ENCODE peak calls at places on chromosome 19, in ten cellular contexts. L, P, T, V, R, E, J, X, O and G are unnamed samples.

GRCh38 chr19:42132851-42133528 is 744 bp upstream of the POU2F2 start:
- DNase-seq in T (no peak), P (peak; percentile 43), X (peak; percentile 71), L (peak; percentile 39), E (peak; percentile 51), R (peak; percentile 83), V (peak; percentile 91), J (peak; percentile 27), O (peak; percentile 69), G (peak; percentile 39)

GRCh38 chr19:30304540-30304939 is 67.6 kb upstream of the ZNF536 start:
- DNase-seq in O (no peak), P (no peak), T (no peak), V (no peak), J (no peak), L (no peak), X (no peak), E (no peak), R (no peak), G (no peak)

GRCh38 chr19:43681826-43682225 is 11.9 kb upstream of the PLAUR start:
- DNase-seq in P (no peak), X (no peak), R (no peak), O (no peak), L (no peak), V (no peak), E (no peak), T (no peak), J (no peak), G (no peak)

GRCh38 chr19:5680083-5680436 is 256 bp downstream of the MICOS13 start:
- DNase-seq in T (peak; percentile 18), E (peak; percentile 39), P (no peak), J (no peak), O (no peak), L (peak; percentile 40), R (no peak), V (peak; percentile 22), X (no peak), G (no peak)

GRCh38 chr19:7670150-7670784 is 1.4 kb downstream of the RETN start:
- DNase-seq in X (no peak), O (no peak), V (no peak), E (no peak), J (no peak), R (no peak), P (no peak), L (no peak), T (no peak), G (no peak)

GRCh38 chr19:50461066-50461875 is 15.0 kb upstream of the EMC10 start:
- DNase-seq in P (no peak), E (peak; percentile 79), X (peak; percentile 22), O (peak; percentile 65), T (peak; percentile 64), L (peak; percentile 83), V (peak; percentile 88), R (peak; percentile 53), J (peak; percentile 74), G (peak; percentile 41)

GRCh38 chr19:51131780-51132680 is 7.3 kb downstream of the SIGLEC9 start:
- DNase-seq in L (peak; percentile 98), X (no peak), V (peak; percentile 52), T (peak; percentile 79), E (no peak), P (no peak), O (peak; percentile 32), J (no peak), R (no peak), G (peak; percentile 81)

GRCh38 chr19:35251456-35251855 is 2.7 kb downstream of the LSR start:
- DNase-seq in R (no peak), V (peak; percentile 5), L (no peak), P (no peak), X (no peak), O (peak; percentile 13), E (no peak), T (no peak), J (no peak), G (no peak)

GRCh38 chr19:1076951-1077350 is 10.0 kb downstream of the ARHGAP45 start:
- DNase-seq in V (peak; percentile 92), X (peak; percentile 84), J (no peak), E (no peak), O (peak; percentile 75), R (peak; percentile 91), L (no peak), T (no peak), P (no peak), G (no peak)

GRCh38 chr19:4499855-4500254 is 18.4 kb downstream of the PLIN4 start:
- DNase-seq in V (no peak), X (no peak), O (no peak), J (no peak), R (no peak), E (no peak), P (no peak), T (no peak), L (no peak), G (no peak)